ENCODE peak calls at places on chromosome 1, in four cellular contexts. One of them, this sample, is unnamed.
A peak's percentile ranks its signal among the peaks of the same experiment; 100 is the strongest.

GRCh38 chr1:23103001-23103879 is 65.4 kb downstream of the LUZP1 start:
- DNase-seq in nucleus accumbens: no peak
- DNase-seq in hepatic stellate cell: peak; percentile 29
- DNase-seq in CD4-positive, alpha-beta T cell: no peak
- DNase-seq in this sample: peak; percentile 29

GRCh38 chr1:235864965-235865525 is 1.7 kb downstream of the LYST start:
- DNase-seq in nucleus accumbens: no peak
- DNase-seq in hepatic stellate cell: no peak
- DNase-seq in CD4-positive, alpha-beta T cell: no peak
- DNase-seq in this sample: no peak

GRCh38 chr1:84996846-84997666 is at the start of gene MCOLN2:
- DNase-seq in nucleus accumbens: no peak
- DNase-seq in hepatic stellate cell: peak; percentile 48
- DNase-seq in CD4-positive, alpha-beta T cell: peak; percentile 44
- DNase-seq in this sample: peak; percentile 43

GRCh38 chr1:223846668-223847007 is 891 bp upstream of the TP53BP2 start:
- DNase-seq in nucleus accumbens: peak; percentile 48
- DNase-seq in hepatic stellate cell: no peak
- DNase-seq in CD4-positive, alpha-beta T cell: no peak
- DNase-seq in this sample: no peak

GRCh38 chr1:224411766-224412165 is 22.8 kb downstream of the WDR26 start:
- DNase-seq in nucleus accumbens: no peak
- DNase-seq in hepatic stellate cell: no peak
- DNase-seq in CD4-positive, alpha-beta T cell: no peak
- DNase-seq in this sample: no peak

GRCh38 chr1:118204648-118205047 is 19.6 kb upstream of the SPAG17 start:
- DNase-seq in nucleus accumbens: no peak
- DNase-seq in hepatic stellate cell: no peak
- DNase-seq in CD4-positive, alpha-beta T cell: no peak
- DNase-seq in this sample: no peak

GRCh38 chr1:9907441-9907840 is 2.6 kb downstream of the CTNNBIP1 start:
- DNase-seq in nucleus accumbens: no peak
- DNase-seq in hepatic stellate cell: no peak
- DNase-seq in CD4-positive, alpha-beta T cell: no peak
- DNase-seq in this sample: no peak

GRCh38 chr1:73998348-73998959 is 199.5 kb downstream of the LRRIQ3 start:
- DNase-seq in nucleus accumbens: no peak
- DNase-seq in hepatic stellate cell: peak; percentile 2
- DNase-seq in CD4-positive, alpha-beta T cell: no peak
- DNase-seq in this sample: no peak

GRCh38 chr1:226482975-226483660 is 65.4 kb upstream of the STUM start:
- DNase-seq in nucleus accumbens: no peak
- DNase-seq in hepatic stellate cell: no peak
- DNase-seq in CD4-positive, alpha-beta T cell: no peak
- DNase-seq in this sample: no peak

GRCh38 chr1:169484107-169484506 is 1.6 kb downstream of the SLC19A2 start:
- DNase-seq in nucleus accumbens: no peak
- DNase-seq in hepatic stellate cell: no peak
- DNase-seq in CD4-positive, alpha-beta T cell: no peak
- DNase-seq in this sample: no peak

GRCh38 chr1:40662151-40662550 is 3.3 kb downstream of the RIMS3 start:
- DNase-seq in nucleus accumbens: no peak
- DNase-seq in hepatic stellate cell: no peak
- DNase-seq in CD4-positive, alpha-beta T cell: no peak
- DNase-seq in this sample: no peak

GRCh38 chr1:207054476-207054875 is 1.4 kb downstream of the PFKFB2 start:
- DNase-seq in nucleus accumbens: no peak
- DNase-seq in hepatic stellate cell: no peak
- DNase-seq in CD4-positive, alpha-beta T cell: no peak
- DNase-seq in this sample: no peak

GRCh38 chr1:197250616-197251015 is 17.4 kb upstream of the CRB1 start:
- DNase-seq in nucleus accumbens: no peak
- DNase-seq in hepatic stellate cell: no peak
- DNase-seq in CD4-positive, alpha-beta T cell: no peak
- DNase-seq in this sample: no peak

GRCh38 chr1:30852026-30852425 is 56.5 kb downstream of the SDC3 start:
- DNase-seq in nucleus accumbens: no peak
- DNase-seq in hepatic stellate cell: no peak
- DNase-seq in CD4-positive, alpha-beta T cell: no peak
- DNase-seq in this sample: no peak

GRCh38 chr1:66437136-66437401 is 96.9 kb upstream of the SGIP1 start:
- DNase-seq in nucleus accumbens: no peak
- DNase-seq in hepatic stellate cell: no peak
- DNase-seq in CD4-positive, alpha-beta T cell: no peak
- DNase-seq in this sample: no peak

GRCh38 chr1:40185951-40186864 is 25.0 kb downstream of the RLF start:
- DNase-seq in nucleus accumbens: peak; percentile 27
- DNase-seq in hepatic stellate cell: no peak
- DNase-seq in CD4-positive, alpha-beta T cell: no peak
- DNase-seq in this sample: no peak

GRCh38 chr1:64692911-64693310 is 52.0 kb upstream of the RAVER2 start:
- DNase-seq in nucleus accumbens: no peak
- DNase-seq in hepatic stellate cell: no peak
- DNase-seq in CD4-positive, alpha-beta T cell: no peak
- DNase-seq in this sample: no peak

GRCh38 chr1:245953876-245954660 is 553.0 kb downstream of the SMYD3 start:
- DNase-seq in nucleus accumbens: no peak
- DNase-seq in hepatic stellate cell: no peak
- DNase-seq in CD4-positive, alpha-beta T cell: peak; percentile 5
- DNase-seq in this sample: peak; percentile 4

GRCh38 chr1:108862017-108862610 is 5.2 kb upstream of the AKNAD1 start:
- DNase-seq in nucleus accumbens: no peak
- DNase-seq in hepatic stellate cell: no peak
- DNase-seq in CD4-positive, alpha-beta T cell: no peak
- DNase-seq in this sample: no peak

GRCh38 chr1:6260961-6261614 is at the start of gene GPR153:
- DNase-seq in nucleus accumbens: peak; percentile 17
- DNase-seq in hepatic stellate cell: peak; percentile 73
- DNase-seq in CD4-positive, alpha-beta T cell: no peak
- DNase-seq in this sample: peak; percentile 15

GRCh38 chr1:202249846-202250245 is 56.2 kb downstream of the LGR6 start:
- DNase-seq in nucleus accumbens: no peak
- DNase-seq in hepatic stellate cell: no peak
- DNase-seq in CD4-positive, alpha-beta T cell: no peak
- DNase-seq in this sample: no peak

GRCh38 chr1:118300808-118301207 is 115.8 kb upstream of the SPAG17 start:
- DNase-seq in nucleus accumbens: no peak
- DNase-seq in hepatic stellate cell: no peak
- DNase-seq in CD4-positive, alpha-beta T cell: no peak
- DNase-seq in this sample: no peak

GRCh38 chr1:30648408-30649000 is 74.9 kb downstream of the MATN1 start:
- DNase-seq in nucleus accumbens: peak; percentile 32
- DNase-seq in hepatic stellate cell: no peak
- DNase-seq in CD4-positive, alpha-beta T cell: no peak
- DNase-seq in this sample: no peak

GRCh38 chr1:246519514-246519913 is 12.4 kb upstream of the SMYD3 start:
- DNase-seq in nucleus accumbens: no peak
- DNase-seq in hepatic stellate cell: no peak
- DNase-seq in CD4-positive, alpha-beta T cell: no peak
- DNase-seq in this sample: no peak

GRCh38 chr1:109385417-109385816 is 12.3 kb downstream of the SORT1 start:
- DNase-seq in nucleus accumbens: no peak
- DNase-seq in hepatic stellate cell: no peak
- DNase-seq in CD4-positive, alpha-beta T cell: no peak
- DNase-seq in this sample: no peak

GRCh38 chr1:93581917-93582850 is 99.5 kb downstream of the BCAR3 start:
- DNase-seq in nucleus accumbens: no peak
- DNase-seq in hepatic stellate cell: no peak
- DNase-seq in CD4-positive, alpha-beta T cell: no peak
- DNase-seq in this sample: no peak

GRCh38 chr1:70449049-70449448 is 38.0 kb downstream of the CTH start:
- DNase-seq in nucleus accumbens: no peak
- DNase-seq in hepatic stellate cell: no peak
- DNase-seq in CD4-positive, alpha-beta T cell: no peak
- DNase-seq in this sample: no peak

GRCh38 chr1:223670458-223671159 is 5.1 kb upstream of the CAPN8 start:
- DNase-seq in nucleus accumbens: peak; percentile 9
- DNase-seq in hepatic stellate cell: peak; percentile 19
- DNase-seq in CD4-positive, alpha-beta T cell: no peak
- DNase-seq in this sample: no peak

GRCh38 chr1:115983584-115983983 is 7.3 kb downstream of the SLC22A15 start:
- DNase-seq in nucleus accumbens: no peak
- DNase-seq in hepatic stellate cell: no peak
- DNase-seq in CD4-positive, alpha-beta T cell: no peak
- DNase-seq in this sample: no peak

GRCh38 chr1:111909010-111909409 is 80.5 kb downstream of the KCND3 start:
- DNase-seq in nucleus accumbens: no peak
- DNase-seq in hepatic stellate cell: no peak
- DNase-seq in CD4-positive, alpha-beta T cell: no peak
- DNase-seq in this sample: no peak

GRCh38 chr1:171794085-171794484 is 12.6 kb downstream of the METTL13 start:
- DNase-seq in nucleus accumbens: no peak
- DNase-seq in hepatic stellate cell: peak; percentile 51
- DNase-seq in CD4-positive, alpha-beta T cell: no peak
- DNase-seq in this sample: peak; percentile 43

GRCh38 chr1:74629283-74629682 is 44.3 kb downstream of the ERICH3 start:
- DNase-seq in nucleus accumbens: no peak
- DNase-seq in hepatic stellate cell: no peak
- DNase-seq in CD4-positive, alpha-beta T cell: no peak
- DNase-seq in this sample: no peak

GRCh38 chr1:38029081-38029681 is 16.6 kb downstream of the UTP11 start:
- DNase-seq in nucleus accumbens: peak; percentile 46
- DNase-seq in hepatic stellate cell: no peak
- DNase-seq in CD4-positive, alpha-beta T cell: no peak
- DNase-seq in this sample: no peak

GRCh38 chr1:174222166-174222949 is 63.0 kb downstream of the RABGAP1L start:
- DNase-seq in nucleus accumbens: no peak
- DNase-seq in hepatic stellate cell: peak; percentile 9
- DNase-seq in CD4-positive, alpha-beta T cell: no peak
- DNase-seq in this sample: no peak

GRCh38 chr1:156056326-156056849 is 1.8 kb downstream of the LAMTOR2 start:
- DNase-seq in nucleus accumbens: no peak
- DNase-seq in hepatic stellate cell: no peak
- DNase-seq in CD4-positive, alpha-beta T cell: no peak
- DNase-seq in this sample: no peak

GRCh38 chr1:3217096-3217724 is 148.2 kb downstream of the PRDM16 start:
- DNase-seq in nucleus accumbens: no peak
- DNase-seq in hepatic stellate cell: no peak
- DNase-seq in CD4-positive, alpha-beta T cell: no peak
- DNase-seq in this sample: no peak

This sample was measured in activated gamma-delta T cell treated with Interleukin-2 at 50 U/mL for 16 hours.